ENCODE peak calls at places on chromosomes 1 and 21, in four cellular contexts. F is glutamatergic neuron, X is H54, Q is dorsolateral prefrontal cortex. J is an unnamed sample.

GRCh38 chr1:200226268-200226968 is 183.4 kb downstream of the ZNF281 start:
- DNase-seq in F (no peak), X (no peak), Q (no peak), J (no peak)

GRCh38 chr1:225712391-225712790 is 59.5 kb upstream of the ENAH start:
- DNase-seq in F (no peak), X (no peak), Q (no peak), J (no peak)

GRCh38 chr1:183844806-183845205 is 39.9 kb downstream of the RGL1 start:
- DNase-seq in F (no peak), X (no peak), Q (no peak), J (no peak)

GRCh38 chr21:29005696-29006095 is 13.0 kb upstream of the LTN1 start:
- DNase-seq in F (no peak), X (no peak), Q (no peak), J (no peak)

GRCh38 chr21:27268290-27268689 is 301.4 kb upstream of the ADAMTS5 start:
- DNase-seq in F (no peak), X (no peak), Q (no peak), J (no peak)

GRCh38 chr1:68373173-68373572 is 76.6 kb downstream of the RPE65 start:
- DNase-seq in F (no peak), X (no peak), Q (no peak), J (no peak)

GRCh38 chr1:205061227-205061626 is 18.2 kb downstream of the CNTN2 start:
- DNase-seq in F (no peak), X (no peak), Q (no peak), J (no peak)

GRCh38 chr1:1013105-1013921 is at the start of gene ISG15:
- DNase-seq in F (no peak), X (peak), Q (peak), J (peak)

GRCh38 chr1:150558761-150559626 is 9.8 kb downstream of the ADAMTSL4 start:
- DNase-seq in F (peak), X (no peak), Q (no peak), J (no peak)

GRCh38 chr1:27773732-27774445 is 870 bp downstream of the STX12 start:
- DNase-seq in F (no peak), X (no peak), Q (no peak), J (no peak)

GRCh38 chr21:41530366-41530765 is 22.4 kb upstream of the TMPRSS2 start:
- DNase-seq in F (no peak), X (no peak), Q (no peak), J (no peak)

GRCh38 chr1:41268154-41268770 is 26.2 kb upstream of the SCMH1 start:
- DNase-seq in F (peak), X (peak), Q (peak), J (peak)

GRCh38 chr1:31460027-31460426 is 47.0 kb downstream of the SERINC2 start:
- DNase-seq in F (no peak), X (no peak), Q (no peak), J (no peak)

GRCh38 chr21:45208627-45208951 is 79.1 kb downstream of the POFUT2 start:
- DNase-seq in F (no peak), X (no peak), Q (no peak), J (no peak)

GRCh38 chr1:176466514-176466913 is 3.5 kb downstream of the PAPPA2 start:
- DNase-seq in F (no peak), X (peak), Q (no peak), J (no peak)

GRCh38 chr1:202968895-202969295 is 1.8 kb upstream of the CYB5R1 start:
- DNase-seq in F (no peak), X (peak), Q (no peak), J (peak)

GRCh38 chr1:19273106-19273843 is 15.3 kb downstream of the AKR7A3 start:
- DNase-seq in F (no peak), X (no peak), Q (no peak), J (no peak)

GRCh38 chr1:45499415-45499769 is 481 bp downstream of the CCDC163 start:
- DNase-seq in F (no peak), X (no peak), Q (no peak), J (no peak)

GRCh38 chr21:20207335-20207734 is 790.9 kb upstream of the NCAM2 start:
- DNase-seq in F (no peak), X (no peak), Q (no peak), J (no peak)

GRCh38 chr21:14895792-14896191 is 169.0 kb downstream of the NRIP1 start:
- DNase-seq in F (no peak), X (no peak), Q (no peak), J (no peak)

GRCh38 chr1:172642970-172643369 is 15.9 kb upstream of the FASLG start:
- DNase-seq in F (no peak), X (no peak), Q (no peak), J (no peak)

GRCh38 chr1:226405411-226405988 is 2.4 kb downstream of the PARP1 start:
- DNase-seq in F (no peak), X (no peak), Q (no peak), J (no peak)

GRCh38 chr1:229319487-229319886 is 23.4 kb downstream of the CCSAP start:
- DNase-seq in F (no peak), X (no peak), Q (no peak), J (no peak)

GRCh38 chr1:152110860-152111514 is 4.3 kb downstream of the TCHH start:
- DNase-seq in F (peak), X (no peak), Q (peak), J (peak)

GRCh38 chr21:37564341-37564923 is 197.9 kb downstream of the DYRK1A start:
- DNase-seq in F (no peak), X (peak), Q (peak), J (peak)

GRCh38 chr1:187621961-187622360 is 793.2 kb downstream of the PLA2G4A start:
- DNase-seq in F (no peak), X (peak), Q (no peak), J (no peak)

GRCh38 chr1:20380616-20381035 is 90.0 kb downstream of the VWA5B1 start:
- DNase-seq in F (peak), X (peak), Q (no peak), J (no peak)

GRCh38 chr1:200317236-200317635 is 92.6 kb downstream of the ZNF281 start:
- DNase-seq in F (no peak), X (no peak), Q (no peak), J (peak)

GRCh38 chr1:22225858-22226584 is 83.1 kb upstream of the WNT4 start:
- DNase-seq in F (no peak), X (no peak), Q (no peak), J (no peak)